ENCODE peak calls at places on chromosome 6, in six cellular contexts. One of them, this sample, is unnamed. For H3K27me3, the result is how much of the 10 kb centered on the place peaks cover.

GRCh38 chr6:150199241-150199640 is 56.4 kb downstream of the PPP1R14C start:
- DNase-seq in ascending aorta: no peak
- DNase-seq in astrocyte: no peak
- DNase-seq in stomach: no peak
- DNase-seq in cardiac muscle cell: no peak
- DNase-seq in tibial artery: no peak
- DNase-seq in this sample: no peak

GRCh38 chr6:154404791-154405400 is 48.3 kb upstream of the IPCEF1 start:
- DNase-seq in tibial artery: no peak
- DNase-seq in cardiac muscle cell: peak
- DNase-seq in stomach: no peak
- DNase-seq in ascending aorta: no peak
- DNase-seq in astrocyte: peak
- DNase-seq in this sample: peak

GRCh38 chr6:55980627-55981211 is 105.3 kb upstream of the BMP5 start:
- DNase-seq in ascending aorta: no peak
- DNase-seq in stomach: no peak
- DNase-seq in cardiac muscle cell: peak
- DNase-seq in tibial artery: no peak
- DNase-seq in astrocyte: peak
- DNase-seq in this sample: peak

GRCh38 chr6:154289818-154290508 is 66.6 kb downstream of the IPCEF1 start:
- DNase-seq in tibial artery: no peak
- DNase-seq in stomach: no peak
- DNase-seq in astrocyte: no peak
- DNase-seq in cardiac muscle cell: no peak
- DNase-seq in ascending aorta: no peak
- DNase-seq in this sample: no peak

GRCh38 chr6:146295695-146296094 is 247.9 kb upstream of the RAB32 start:
- DNase-seq in cardiac muscle cell: no peak
- DNase-seq in stomach: no peak
- DNase-seq in astrocyte: no peak
- DNase-seq in ascending aorta: no peak
- DNase-seq in tibial artery: no peak
- DNase-seq in this sample: no peak

GRCh38 chr6:31888281-31889258 is 8.9 kb downstream of the EHMT2 start:
- DNase-seq in tibial artery: no peak
- DNase-seq in astrocyte: no peak
- DNase-seq in ascending aorta: no peak
- DNase-seq in cardiac muscle cell: no peak
- DNase-seq in stomach: peak
- DNase-seq in this sample: no peak

GRCh38 chr6:138691595-138692057 is 81.9 kb upstream of the CCDC28A start:
- DNase-seq in tibial artery: no peak
- DNase-seq in cardiac muscle cell: peak
- DNase-seq in astrocyte: peak
- DNase-seq in stomach: peak
- DNase-seq in ascending aorta: no peak
- DNase-seq in this sample: peak

GRCh38 chr6:68641172-68641571 is 6.1 kb downstream of the ADGRB3 start:
- DNase-seq in ascending aorta: no peak
- DNase-seq in astrocyte: no peak
- DNase-seq in cardiac muscle cell: no peak
- DNase-seq in tibial artery: no peak
- DNase-seq in stomach: no peak
- DNase-seq in this sample: no peak

GRCh38 chr6:123803456-123803861 is 206 bp upstream of the NKAIN2 start:
- DNase-seq in cardiac muscle cell: no peak
- DNase-seq in stomach: no peak
- DNase-seq in astrocyte: no peak
- DNase-seq in ascending aorta: no peak
- DNase-seq in tibial artery: no peak
- DNase-seq in this sample: no peak

GRCh38 chr6:24517659-24518538 is 23.1 kb downstream of the ALDH5A1 start:
- DNase-seq in astrocyte: no peak
- DNase-seq in tibial artery: no peak
- DNase-seq in stomach: no peak
- DNase-seq in ascending aorta: no peak
- DNase-seq in cardiac muscle cell: no peak
- DNase-seq in this sample: no peak

GRCh38 chr6:45105170-45105820 is 222.8 kb upstream of the RUNX2 start:
- DNase-seq in stomach: no peak
- DNase-seq in cardiac muscle cell: no peak
- DNase-seq in astrocyte: peak
- DNase-seq in ascending aorta: no peak
- DNase-seq in tibial artery: no peak
- DNase-seq in this sample: peak

GRCh38 chr6:63560806-63561672 is 11.2 kb upstream of the LOC128125822 start:
- DNase-seq in cardiac muscle cell: peak
- DNase-seq in stomach: no peak
- DNase-seq in ascending aorta: no peak
- DNase-seq in tibial artery: no peak
- DNase-seq in astrocyte: peak
- DNase-seq in this sample: peak

GRCh38 chr6:158591134-158591809 is 31.4 kb downstream of the TMEM181 start:
- DNase-seq in astrocyte: no peak
- DNase-seq in cardiac muscle cell: no peak
- DNase-seq in tibial artery: no peak
- DNase-seq in stomach: no peak
- DNase-seq in ascending aorta: no peak
- DNase-seq in this sample: no peak

GRCh38 chr6:158597565-158597964 is 37.7 kb downstream of the TMEM181 start:
- DNase-seq in stomach: no peak
- DNase-seq in astrocyte: no peak
- DNase-seq in cardiac muscle cell: no peak
- DNase-seq in ascending aorta: no peak
- DNase-seq in tibial artery: no peak
- DNase-seq in this sample: no peak

GRCh38 chr6:158596861-158597260 is 37.0 kb downstream of the TMEM181 start:
- DNase-seq in stomach: no peak
- DNase-seq in astrocyte: no peak
- DNase-seq in tibial artery: no peak
- DNase-seq in ascending aorta: no peak
- DNase-seq in cardiac muscle cell: no peak
- DNase-seq in this sample: no peak

GRCh38 chr6:158593670-158594069 is 33.8 kb downstream of the TMEM181 start:
- DNase-seq in cardiac muscle cell: no peak
- DNase-seq in tibial artery: no peak
- DNase-seq in stomach: no peak
- DNase-seq in astrocyte: no peak
- DNase-seq in ascending aorta: no peak
- DNase-seq in this sample: no peak

GRCh38 chr6:158595223-158595622 is 35.3 kb downstream of the TMEM181 start:
- DNase-seq in stomach: no peak
- DNase-seq in tibial artery: no peak
- DNase-seq in astrocyte: no peak
- DNase-seq in cardiac muscle cell: no peak
- DNase-seq in ascending aorta: no peak
- DNase-seq in this sample: no peak
- TF ChIP-seq CTCF in stomach: no peak
- TF ChIP-seq CTCF in tibial artery: peak
- TF ChIP-seq CTCF in astrocyte: peak
- TF ChIP-seq CTCF in cardiac muscle cell: peak
- TF ChIP-seq CTCF in ascending aorta: no peak
- TF ChIP-seq CTCF in this sample: peak

DNA sequence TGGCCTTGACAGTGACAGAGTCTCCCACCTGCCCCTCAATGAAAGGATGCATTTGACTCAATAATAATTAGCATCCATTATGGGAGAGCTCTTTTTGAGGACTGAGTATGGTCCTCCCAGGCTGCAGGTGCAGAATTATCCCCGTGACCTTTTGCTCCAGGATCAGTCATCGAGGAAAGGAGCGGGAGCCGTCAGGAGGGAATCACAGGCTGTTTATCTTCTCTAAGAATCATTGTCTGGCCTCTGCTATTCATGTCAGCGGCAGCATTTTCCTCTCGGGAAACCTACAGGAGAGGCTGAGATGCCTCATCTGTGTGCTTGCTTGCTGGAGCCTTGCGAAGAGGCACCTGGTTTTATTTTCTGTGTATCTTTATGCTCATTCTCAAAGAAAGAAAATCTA is 539.3 kb upstream of the MARCKS start:
- DNase-seq in ascending aorta: no peak
- DNase-seq in stomach: no peak
- DNase-seq in astrocyte: no peak
- DNase-seq in tibial artery: no peak
- DNase-seq in cardiac muscle cell: no peak
- DNase-seq in this sample: peak
- H3K27me3 ChIP-seq in ascending aorta: under half
- H3K27me3 ChIP-seq in stomach: under half
- H3K27me3 ChIP-seq in astrocyte: under half
- H3K27me3 ChIP-seq in tibial artery: under half
- H3K27me3 ChIP-seq in cardiac muscle cell: under half
- H3K27me3 ChIP-seq in this sample: under half

GRCh38 chr6:141677598-141678211 is 455.0 kb upstream of the GJE1 start:
- DNase-seq in cardiac muscle cell: peak
- DNase-seq in ascending aorta: no peak
- DNase-seq in astrocyte: peak
- DNase-seq in tibial artery: no peak
- DNase-seq in stomach: no peak
- DNase-seq in this sample: peak
- TF ChIP-seq CTCF in cardiac muscle cell: peak
- TF ChIP-seq CTCF in ascending aorta: peak
- TF ChIP-seq CTCF in astrocyte: peak
- TF ChIP-seq CTCF in tibial artery: peak
- TF ChIP-seq CTCF in stomach: no peak
- TF ChIP-seq CTCF in this sample: peak

GRCh38 chr6:137471951-137472350 is 22.2 kb downstream of the OLIG3 start:
- DNase-seq in cardiac muscle cell: no peak
- DNase-seq in ascending aorta: no peak
- DNase-seq in astrocyte: no peak
- DNase-seq in stomach: no peak
- DNase-seq in tibial artery: no peak
- DNase-seq in this sample: no peak
- H3K27me3 ChIP-seq in cardiac muscle cell: under half
- H3K27me3 ChIP-seq in ascending aorta: under half
- H3K27me3 ChIP-seq in astrocyte: under half
- H3K27me3 ChIP-seq in stomach: under half
- H3K27me3 ChIP-seq in tibial artery: under half
- H3K27me3 ChIP-seq in this sample: under half

This sample was measured in fibroblast of lung.